ENCODE peak calls at places on chromosomes 2 and 18, in five cellular contexts. F is HFFc6; Y is stimulated activated CD4-positive, alpha-beta T cell treated with anti-CD3 and anti-CD28 coated beads, Interleukin-1b, Interleukin-23, amount 100 ng/mL, for 1 hour; G is KBM-7; I is fibroblast of lung. W is an unnamed sample.

GRCh38 chr2:220687231-220687843 is 884.8 kb downstream of the EPHA4 start:
- DNase-seq in Y (peak; percentile 18), G (peak; percentile 53), I (peak; percentile 62), F (peak; percentile 54), W (peak; percentile 5)

GRCh38 chr2:127046579-127046978 is 60.4 kb downstream of the BIN1 start:
- DNase-seq in I (no peak), Y (no peak), G (no peak), F (no peak), W (no peak)

GRCh38 chr18:26656944-26657536 is 108.7 kb upstream of the KCTD1 start:
- DNase-seq in Y (no peak), G (peak; percentile 48), I (peak; percentile 71), F (peak; percentile 45), W (no peak)

GRCh38 chr2:190891370-190891769 is 10.7 kb downstream of the GLS start:
- DNase-seq in Y (no peak), G (peak; percentile 55), F (no peak), I (no peak), W (no peak)

GRCh38 chr2:191677091-191677645 is 768 bp upstream of the NABP1 start:
- DNase-seq in G (peak; percentile 67), Y (no peak), F (peak; percentile 74), I (peak; percentile 97), W (peak; percentile 62)

GRCh38 chr2:9772999-9773904 is 70.0 kb upstream of the TAF1B start:
- DNase-seq in G (no peak), F (no peak), I (no peak), Y (no peak), W (no peak)

GRCh38 chr2:221335106-221335505 is 237.0 kb downstream of the EPHA4 start:
- DNase-seq in F (no peak), I (no peak), Y (no peak), G (no peak), W (no peak)

GRCh38 chr18:26941608-26942007 is 76.1 kb upstream of the AQP4 start:
- DNase-seq in F (no peak), Y (no peak), G (no peak), I (no peak), W (no peak)

GRCh38 chr18:25223211-25223610 is 128.8 kb downstream of the ZNF521 start:
- DNase-seq in I (no peak), F (no peak), G (peak; percentile 91), Y (no peak), W (no peak)

GRCh38 chr18:51391731-51392130 is 194.2 kb upstream of the MEX3C start:
- DNase-seq in Y (no peak), G (no peak), F (no peak), I (no peak), W (no peak)

GRCh38 chr18:54269924-54270844 is 867 bp downstream of the POLI start:
- DNase-seq in G (no peak), I (peak; percentile 53), Y (no peak), F (peak; percentile 48), W (peak; percentile 57)

GRCh38 chr2:152766908-152767307 is 48.5 kb downstream of the ARL6IP6 start:
- DNase-seq in G (no peak), Y (no peak), I (peak; percentile 78), F (no peak), W (no peak)

GRCh38 chr2:84732897-84733778 is 147.7 kb downstream of the TRABD2A start:
- DNase-seq in G (no peak), F (no peak), I (no peak), Y (no peak), W (no peak)

GRCh38 chr18:5073026-5073944 is 123.8 kb downstream of the AKAIN1 start:
- DNase-seq in Y (no peak), I (peak; percentile 17), G (peak; percentile 64), F (peak; percentile 19), W (no peak)

GRCh38 chr2:11962707-11963358 is 216.4 kb downstream of the LPIN1 start:
- DNase-seq in G (no peak), Y (no peak), F (no peak), I (no peak), W (no peak)

GRCh38 chr2:228535396-228535795 is 353.9 kb upstream of the SPHKAP start:
- DNase-seq in I (peak; percentile 6), F (no peak), Y (no peak), G (peak; percentile 28), W (no peak)

GRCh38 chr2:85011098-85011497 is 40.1 kb downstream of the KCMF1 start:
- DNase-seq in I (no peak), Y (no peak), F (no peak), G (no peak), W (no peak)

GRCh38 chr2:172972005-172972619 is 103.5 kb upstream of the MAP3K20 start:
- DNase-seq in F (peak; percentile 41), I (peak; percentile 20), Y (no peak), G (peak; percentile 61), W (no peak)

GRCh38 chr2:228527481-228527880 is 346.0 kb upstream of the SPHKAP start:
- DNase-seq in F (peak; percentile 7), Y (no peak), I (no peak), G (no peak), W (no peak)

GRCh38 chr2:134588556-134588955 is 130.2 kb downstream of the TMEM163 start:
- DNase-seq in F (no peak), Y (no peak), I (no peak), G (no peak), W (no peak)

GRCh38 chr18:22378672-22379282 is 38.9 kb downstream of the CTAGE1 start:
- DNase-seq in F (peak; percentile 33), I (peak; percentile 20), Y (no peak), G (peak; percentile 1), W (no peak)

W was measured in GM12864.